ENCODE peak calls at places on chromosomes 3 and 15, in four cellular contexts. D, E, W and V are unnamed samples.

GRCh38 chr3:13535905-13536304 is 13.0 kb upstream of the FBLN2 start:
- DNase-seq in D (no peak), E (no peak), W (no peak), V (no peak)

GRCh38 chr3:161031134-161031533 is 74.0 kb downstream of the B3GALNT1 start:
- DNase-seq in D (no peak), E (no peak), W (no peak), V (no peak)

GRCh38 chr3:31180274-31180673 is 285.8 kb upstream of the GADL1 start:
- DNase-seq in D (no peak), E (no peak), W (no peak), V (no peak)

GRCh38 chr15:89114974-89115373 is 26.7 kb downstream of the ABHD2 start:
- DNase-seq in D (no peak), E (no peak), W (no peak), V (no peak)

GRCh38 chr3:111695584-111696213 is 100.6 kb upstream of the ZBED2 start:
- DNase-seq in D (no peak), E (no peak), W (no peak), V (no peak)

GRCh38 chr3:192090586-192090985 is 629.6 kb downstream of the PYDC2 start:
- DNase-seq in D (no peak), E (no peak), W (no peak), V (no peak)

GRCh38 chr3:53236112-53236841 is 19.5 kb downstream of the TKT start:
- DNase-seq in D (peak; percentile 28), E (no peak), W (no peak), V (peak; percentile 87)

GRCh38 chr3:131315162-131315561 is 66.4 kb upstream of the NUDT16 start:
- DNase-seq in D (no peak), E (no peak), W (no peak), V (no peak)

GRCh38 chr15:80031841-80032240 is 27.6 kb upstream of the ZFAND6 start:
- DNase-seq in D (no peak), E (no peak), W (no peak), V (no peak)

GRCh38 chr3:179037361-179037760 is 34.2 kb downstream of the ZMAT3 start:
- DNase-seq in D (peak; percentile 67), E (peak; percentile 67), W (peak; percentile 3), V (peak; percentile 45)

GRCh38 chr3:72560857-72561675 is 287.2 kb downstream of the SHQ1 start:
- DNase-seq in D (no peak), E (no peak), W (no peak), V (no peak)

GRCh38 chr15:30882861-30883433 is 20.8 kb upstream of the FAN1 start:
- DNase-seq in D (no peak), E (no peak), W (no peak), V (no peak)

GRCh38 chr15:43465105-43465504 is 27.9 kb downstream of the TP53BP1 start:
- DNase-seq in D (no peak), E (no peak), W (no peak), V (no peak)